ENCODE peak calls at places on chromosomes 16 and 17, in six cellular contexts. H is activated CD8-positive, alpha-beta T cell treated with anti-CD3 and anti-CD28 coated beads, Interleukin-2, amount 10 ng/mL, durations not matched to agents 7 days and 5 days; G is iris pigment epithelial cell; W is DMS 273 treated with DMSO at 0.1 percent for 48 hours; F is A549; S is Panc1. N is an unnamed sample.

GRCh38 chr17:30271102-30271501 is 20.6 kb downstream of the BLMH start:
- DNase-seq in S (no peak), W (no peak), G (peak; percentile 64), H (no peak), F (no peak), N (no peak)

GRCh38 chr17:74467221-74467951 is 952 bp downstream of the CD300A start:
- DNase-seq in F (no peak), H (no peak), G (no peak), W (no peak), S (no peak), N (no peak)

GRCh38 chr17:81322271-81323082 is 27.4 kb upstream of the SLC38A10 start:
- DNase-seq in S (no peak), G (no peak), W (no peak), H (peak; percentile 51), F (peak; percentile 89), N (peak; percentile 57)

GRCh38 chr16:9007177-9007794 is 43.6 kb upstream of the USP7 start:
- DNase-seq in W (no peak), F (no peak), G (no peak), S (no peak), H (no peak), N (no peak)

GRCh38 chr17:79803997-79804855 is 7.3 kb upstream of the CBX8 start:
- DNase-seq in G (no peak), S (no peak), W (peak; percentile 17), F (no peak), H (peak; percentile 67), N (peak; percentile 67)

GRCh38 chr16:17270683-17271109 is 200.1 kb downstream of the XYLT1 start:
- DNase-seq in S (no peak), F (no peak), H (no peak), W (no peak), G (no peak), N (no peak)

GRCh38 chr17:10993126-10993525 is 155.2 kb upstream of the PIRT start:
- DNase-seq in F (no peak), S (no peak), H (no peak), G (no peak), W (no peak), N (no peak)

GRCh38 chr16:5064915-5065314 is 841 bp downstream of the C16orf89 start:
- DNase-seq in F (no peak), H (no peak), W (no peak), G (peak; percentile 43), S (no peak), N (no peak)

GRCh38 chr16:57740423-57741071 is 5.0 kb downstream of the KATNB1 start:
- DNase-seq in S (no peak), F (no peak), H (no peak), G (no peak), W (no peak), N (no peak)

GRCh38 chr17:82439194-82439828 is 11.2 kb downstream of the CYBC1 start:
- DNase-seq in F (no peak), H (no peak), G (no peak), S (no peak), W (no peak), N (no peak)

GRCh38 chr17:9729034-9729650 is 62.2 kb downstream of the DHRS7C start:
- DNase-seq in F (peak; percentile 83), S (peak; percentile 55), G (peak; percentile 45), W (peak; percentile 0), H (peak; percentile 32), N (peak; percentile 49)

GRCh38 chr16:68378436-68379415 is 67.9 kb downstream of the PRMT7 start:
- DNase-seq in G (no peak), S (no peak), H (no peak), F (no peak), W (no peak), N (no peak)

GRCh38 chr16:660459-661183 is 7.3 kb upstream of the RHOT2 start:
- DNase-seq in F (peak; percentile 70), G (peak; percentile 82), S (no peak), H (peak; percentile 67), W (no peak), N (no peak)

GRCh38 chr16:3161235-3162018 is 26.6 kb upstream of the OR1F1 start:
- DNase-seq in G (no peak), S (no peak), W (peak; percentile 38), H (no peak), F (peak; percentile 59), N (no peak)

GRCh38 chr17:47085736-47086135 is 103.4 kb downstream of the CDC27 start:
- DNase-seq in G (no peak), S (no peak), F (no peak), W (no peak), H (no peak), N (no peak)

GRCh38 chr17:47665655-47666054 is 15.9 kb downstream of the KPNB1 start:
- DNase-seq in G (peak; percentile 55), H (no peak), S (no peak), W (no peak), F (no peak), N (no peak)

GRCh38 chr17:1515640-1516402 is 591 bp downstream of the INPP5K start:
- DNase-seq in S (peak; percentile 74), W (peak; percentile 31), H (peak; percentile 79), G (peak; percentile 93), F (peak; percentile 91), N (peak; percentile 66)

GRCh38 chr16:55672471-55672870 is 16.7 kb downstream of the SLC6A2 start:
- DNase-seq in H (no peak), S (no peak), W (no peak), G (no peak), F (no peak), N (no peak)

GRCh38 chr17:8611671-8612298 is 18.7 kb downstream of the MYH10 start:
- DNase-seq in S (no peak), W (no peak), G (peak; percentile 62), H (no peak), F (no peak), N (no peak)

GRCh38 chr17:44049294-44050080 is 17.0 kb downstream of the LSM12 start:
- DNase-seq in F (no peak), S (no peak), H (no peak), W (no peak), G (no peak), N (no peak)

GRCh38 chr17:63622571-63623390 is 564 bp downstream of the MAP3K3 start:
- DNase-seq in W (peak; percentile 18), S (no peak), F (peak; percentile 88), G (peak; percentile 72), H (peak; percentile 64), N (no peak)

GRCh38 chr17:80096531-80097306 is 4.7 kb upstream of the GAA start:
- DNase-seq in W (no peak), F (no peak), H (no peak), G (no peak), S (no peak), N (no peak)

GRCh38 chr17:33039874-33040273 is 48.2 kb downstream of the SPACA3 start:
- DNase-seq in W (no peak), F (no peak), S (no peak), G (peak; percentile 78), H (no peak), N (no peak)

GRCh38 chr16:29698484-29699323 is 19.7 kb downstream of the QPRT start:
- DNase-seq in W (no peak), G (no peak), S (no peak), H (no peak), F (no peak), N (no peak)

GRCh38 chr17:78933025-78933958 is 8.1 kb upstream of the TIMP2 start:
- DNase-seq in G (peak; percentile 100), F (peak; percentile 99), W (peak; percentile 43), H (peak; percentile 61), S (peak; percentile 46), N (no peak)

GRCh38 chr16:72922714-72923113 is 125.2 kb downstream of the ZFHX3 start:
- DNase-seq in W (no peak), H (no peak), F (no peak), G (no peak), S (no peak), N (no peak)

GRCh38 chr17:61251939-61252865 is 147.4 kb upstream of the TBX2 start:
- DNase-seq in W (no peak), S (no peak), G (peak; percentile 99), H (no peak), F (no peak), N (no peak)

GRCh38 chr16:1960665-1961630 is 1.6 kb downstream of the NDUFB10 start:
- DNase-seq in F (no peak), S (no peak), W (peak; percentile 95), H (peak; percentile 40), G (no peak), N (peak; percentile 68)